ENCODE peak calls at places on chromosomes 3 and 15, in ten cellular contexts. A is NCI-H1105 treated with DMSO at 0.1 percent for 48 hours; P is central memory CD4-positive, alpha-beta T cell; Q is neuronal stem cell; D is activated T-helper 1 cell treated with anti-CD3 and anti-CD28 coated beads, Interleukin-2, amount 50 U/mL, for 16 hours; X is H54; H is GM23248; N is NCI-H1417; W is fibroblast of mammary gland; K is kidney glomerular epithelial cell. C is an unnamed sample.

GRCh38 chr15:38878026-38878425 is 313.4 kb upstream of the RASGRP1 start:
- DNase-seq in A (no peak), P (no peak), Q (no peak), D (no peak), X (no peak), H (peak), N (no peak), W (peak), K (no peak), C (no peak)

GRCh38 chr3:99920530-99921376 is 103.1 kb downstream of the CMSS1 start:
- DNase-seq in A (no peak), P (no peak), Q (no peak), D (no peak), X (no peak), H (peak), N (no peak), W (peak), K (no peak), C (no peak)

GRCh38 chr15:100201376-100202280 is 140.1 kb downstream of the ADAMTS17 start:
- DNase-seq in A (no peak), P (peak), Q (no peak), D (no peak), X (no peak), H (no peak), N (no peak), W (no peak), K (peak), C (no peak)

GRCh38 chr3:45365060-45365459 is 23.3 kb upstream of the LARS2 start:
- DNase-seq in A (no peak), P (no peak), Q (no peak), D (no peak), X (no peak), H (peak), N (no peak), W (peak), K (no peak), C (no peak)

GRCh38 chr3:99878005-99878404 is 60.3 kb downstream of the CMSS1 start:
- DNase-seq in A (no peak), P (no peak), Q (no peak), D (no peak), X (peak), H (peak), N (no peak), W (peak), K (peak), C (no peak)

GRCh38 chr15:90819850-90820249 is 48.5 kb upstream of the FURIN start:
- DNase-seq in A (no peak), P (no peak), Q (no peak), D (no peak), X (no peak), H (no peak), N (no peak), W (no peak), K (no peak), C (no peak)

GRCh38 chr3:185988080-185988815 is 50.4 kb upstream of the TRA2B start:
- DNase-seq in A (no peak), P (no peak), Q (no peak), D (no peak), X (no peak), H (peak), N (no peak), W (no peak), K (no peak), C (no peak)

GRCh38 chr3:30511524-30512278 is 94.7 kb upstream of the TGFBR2 start:
- DNase-seq in A (no peak), P (no peak), Q (no peak), D (no peak), X (peak), H (peak), N (no peak), W (peak), K (peak), C (no peak)

GRCh38 chr3:159418571-159419526 is 569.8 kb upstream of the IL12A start:
- DNase-seq in A (no peak), P (no peak), Q (no peak), D (no peak), X (peak), H (peak), N (no peak), W (peak), K (peak), C (peak)

GRCh38 chr3:101310580-101311375 is 9.6 kb downstream of the IMPG2 start:
- DNase-seq in A (no peak), P (no peak), Q (no peak), D (no peak), X (no peak), H (no peak), N (no peak), W (peak), K (peak), C (peak)

GRCh38 chr3:58296269-58296668 is 9.8 kb upstream of the RPP14 start:
- DNase-seq in A (no peak), P (no peak), Q (no peak), D (no peak), X (no peak), H (no peak), N (no peak), W (no peak), K (no peak), C (no peak)

GRCh38 chr15:90903733-90904536 is 833 bp downstream of the MAN2A2 start:
- DNase-seq in A (no peak), P (no peak), Q (no peak), D (no peak), X (no peak), H (no peak), N (no peak), W (no peak), K (no peak), C (no peak)

GRCh38 chr3:189688296-189688695 is 57.1 kb downstream of the TP63 start:
- DNase-seq in A (peak), P (no peak), Q (no peak), D (no peak), X (no peak), H (no peak), N (peak), W (no peak), K (no peak), C (no peak)

GRCh38 chr3:122635789-122636188 is 44.9 kb upstream of the PARP14 start:
- DNase-seq in A (no peak), P (no peak), Q (no peak), D (no peak), X (peak), H (peak), N (no peak), W (peak), K (no peak), C (no peak)

GRCh38 chr15:99744142-99744541 is 10.9 kb upstream of the LYSMD4 start:
- DNase-seq in A (no peak), P (no peak), Q (no peak), D (no peak), X (no peak), H (no peak), N (no peak), W (no peak), K (no peak), C (no peak)

GRCh38 chr15:27176785-27177406 is 205.9 kb downstream of the GABRG3 start:
- DNase-seq in A (no peak), P (no peak), Q (no peak), D (no peak), X (no peak), H (peak), N (no peak), W (no peak), K (no peak), C (no peak)

GRCh38 chr3:53551324-53551723 is 56.9 kb downstream of the CACNA1D start:
- DNase-seq in A (no peak), P (no peak), Q (no peak), D (no peak), X (no peak), H (no peak), N (no peak), W (no peak), K (no peak), C (no peak)

GRCh38 chr15:90860450-90860849 is 7.9 kb upstream of the FURIN start:
- DNase-seq in A (no peak), P (no peak), Q (no peak), D (no peak), X (no peak), H (no peak), N (no peak), W (no peak), K (no peak), C (no peak)

GRCh38 chr3:12445523-12446240 is 38.6 kb upstream of the TSEN2 start:
- DNase-seq in A (no peak), P (no peak), Q (no peak), D (no peak), X (no peak), H (no peak), N (no peak), W (no peak), K (no peak), C (no peak)

GRCh38 chr3:14989943-14990753 is 42.8 kb downstream of the NR2C2 start:
- DNase-seq in A (no peak), P (no peak), Q (no peak), D (no peak), X (no peak), H (peak), N (no peak), W (peak), K (peak), C (peak)

GRCh38 chr15:55552926-55553325 is 35.2 kb downstream of the PYGO1 start:
- DNase-seq in A (no peak), P (no peak), Q (no peak), D (no peak), X (no peak), H (peak), N (no peak), W (peak), K (peak), C (peak)

GRCh38 chr3:122247825-122248185 is 64.3 kb downstream of the CASR start:
- DNase-seq in A (peak), P (no peak), Q (no peak), D (no peak), X (no peak), H (peak), N (peak), W (peak), K (no peak), C (no peak)

GRCh38 chr15:88792342-88793282 is 10.6 kb upstream of the ACAN start:
- DNase-seq in A (no peak), P (no peak), Q (no peak), D (no peak), X (no peak), H (no peak), N (no peak), W (no peak), K (no peak), C (no peak)

GRCh38 chr3:87082806-87083440 is 92.0 kb upstream of the VGLL3 start:
- DNase-seq in A (peak), P (no peak), Q (peak), D (no peak), X (peak), H (peak), N (peak), W (peak), K (peak), C (peak)

C was measured in smooth muscle cell of the brain vasculature.